ENCODE peak calls at places on chromosomes 16 and 17, in four cellular contexts. P is ovary, Z is Daoy, L is mucosa of gallbladder. A is an unnamed sample.

GRCh38 chr16:30997887-30998711 is 12.3 kb downstream of the STX1B start:
- DNase-seq in Z (peak; percentile 93), L (no peak), P (no peak), A (no peak)

GRCh38 chr16:6482861-6483530 is 849.6 kb upstream of the RBFOX1 start:
- DNase-seq in P (no peak), L (no peak), Z (no peak), A (no peak)

GRCh38 chr16:31072540-31073072 is 1.4 kb downstream of the ZNF668 start:
- DNase-seq in Z (peak; percentile 55), P (no peak), L (no peak), A (no peak)

GRCh38 chr17:39357488-39357887 is 43.9 kb downstream of the FBXL20 start:
- DNase-seq in Z (no peak), P (no peak), L (no peak), A (no peak)

GRCh38 chr17:82049106-82049505 is 2.5 kb downstream of the RFNG start:
- DNase-seq in P (no peak), Z (peak; percentile 1), L (no peak), A (no peak)

GRCh38 chr16:81041696-81042095 is 6.1 kb downstream of the ATMIN start:
- DNase-seq in L (no peak), P (no peak), Z (no peak), A (no peak)

GRCh38 chr16:55406651-55407050 is 72.3 kb upstream of the MMP2 start:
- DNase-seq in P (no peak), L (no peak), Z (no peak), A (no peak)

GRCh38 chr16:12625068-12625467 is 178.6 kb downstream of the CPPED1 start:
- DNase-seq in Z (peak; percentile 52), L (no peak), P (no peak), A (no peak)

GRCh38 chr17:39027037-39027436 is 59.8 kb upstream of the FBXO47 start:
- DNase-seq in P (peak; percentile 67), Z (peak; percentile 44), L (peak; percentile 45), A (peak; percentile 71)

GRCh38 chr17:75191584-75191983 is 8.8 kb upstream of the SUMO2 start:
- DNase-seq in Z (peak; percentile 37), P (no peak), L (no peak), A (no peak)

GRCh38 chr17:17120716-17121115 is 78.5 kb downstream of the MPRIP start:
- DNase-seq in P (no peak), Z (no peak), L (no peak), A (no peak)

GRCh38 chr17:28018439-28019070 is 23.9 kb upstream of the NLK start:
- DNase-seq in P (no peak), L (no peak), Z (peak; percentile 19), A (no peak)

GRCh38 chr17:65005858-65006257 is 50.7 kb downstream of the GNA13 start:
- DNase-seq in Z (no peak), L (no peak), P (no peak), A (no peak)

GRCh38 chr16:89026121-89026612 is 49.2 kb upstream of the CBFA2T3 start:
- DNase-seq in L (no peak), Z (peak; percentile 52), P (no peak), A (no peak)

GRCh38 chr17:67574658-67575293 is 143.0 kb upstream of the NOL11 start:
- DNase-seq in L (no peak), P (no peak), Z (no peak), A (no peak)

GRCh38 chr16:66028505-66029216 is 337.8 kb upstream of the CDH5 start:
- DNase-seq in L (no peak), P (no peak), Z (peak; percentile 14), A (no peak)

GRCh38 chr17:81251091-81251942 is 12.2 kb downstream of the NDUFAF8 start:
- DNase-seq in P (no peak), L (no peak), Z (no peak), A (no peak)

GRCh38 chr16:19179890-19180490 is 11.9 kb downstream of the SYT17 start:
- DNase-seq in P (no peak), Z (peak; percentile 53), L (peak; percentile 39), A (no peak)

GRCh38 chr17:2655526-2655925 is 56.0 kb downstream of the CLUH start:
- DNase-seq in L (no peak), Z (no peak), P (no peak), A (no peak)

GRCh38 chr16:29820271-29820701 is at the start of gene MVP:
- DNase-seq in Z (peak; percentile 56), P (peak; percentile 70), L (peak; percentile 75), A (no peak)

GRCh38 chr16:73150790-73151189 is 102.9 kb upstream of the ZFHX3 start:
- DNase-seq in L (no peak), P (no peak), Z (no peak), A (no peak)

GRCh38 chr17:73820686-73821448 is 176.6 kb upstream of the SDK2 start:
- DNase-seq in P (no peak), L (no peak), Z (peak; percentile 57), A (peak; percentile 77)

GRCh38 chr16:59634951-59635350 is 900.8 kb upstream of the GOT2 start:
- DNase-seq in L (no peak), P (no peak), Z (no peak), A (no peak)

GRCh38 chr16:88681709-88682451 is 4.4 kb downstream of the SNAI3 start:
- DNase-seq in Z (no peak), L (no peak), P (no peak), A (no peak)

GRCh38 chr17:1905190-1905919 is 75.5 kb downstream of the RPA1 start:
- DNase-seq in P (no peak), Z (no peak), L (no peak), A (no peak)

GRCh38 chr17:66143657-66144282 is 48.2 kb downstream of the CEP112 start:
- DNase-seq in Z (no peak), P (no peak), L (no peak), A (no peak)

GRCh38 chr16:87457051-87457611 is 35.7 kb downstream of the ZCCHC14 start:
- DNase-seq in L (no peak), P (no peak), Z (peak; percentile 20), A (no peak)

GRCh38 chr16:1791256-1791942 is 2.1 kb downstream of the IGFALS start:
- DNase-seq in Z (peak; percentile 2), P (peak; percentile 19), L (no peak), A (no peak)

GRCh38 chr16:57821149-57821971 is 19.1 kb upstream of the KIFC3 start:
- DNase-seq in P (no peak), Z (no peak), L (no peak), A (no peak)

GRCh38 chr17:18963126-18964017 is 11.4 kb downstream of the SLC5A10 start:
- DNase-seq in P (peak; percentile 18), L (no peak), Z (no peak), A (no peak)

GRCh38 chr17:40850287-40850972 is 16.6 kb downstream of the KRT12 start:
- DNase-seq in L (no peak), P (no peak), Z (no peak), A (no peak)

A was measured in H1.